ENCODE peak calls at places on chromosomes 2 and 18, in four cellular contexts. Q, L, A and G are unnamed samples.
A peak's percentile ranks its signal among the peaks of the same experiment; 100 is the strongest.

GRCh38 chr2:66496680-66497420 is 61.9 kb downstream of the MEIS1 start:
- DNase-seq in Q (no peak), L (no peak), A (no peak), G (no peak)

GRCh38 chr2:140178224-140178623 is 1398.0 kb upstream of the NXPH2 start:
- DNase-seq in Q (no peak), L (no peak), A (no peak), G (no peak)

GRCh38 chr18:62413189-62413588 is 88.1 kb downstream of the TNFRSF11A start:
- DNase-seq in Q (no peak), L (no peak), A (no peak), G (no peak)

GRCh38 chr2:191263050-191263449 is 17.8 kb downstream of the MYO1B start:
- DNase-seq in Q (no peak), L (no peak), A (no peak), G (no peak)

GRCh38 chr18:38961880-38962279 is 1396.3 kb upstream of the CELF4 start:
- DNase-seq in Q (no peak), L (no peak), A (no peak), G (no peak)

GRCh38 chr2:99187011-99187410 is 6.0 kb downstream of the MRPL30 start:
- DNase-seq in Q (no peak), L (no peak), A (no peak), G (no peak)

GRCh38 chr18:73577365-73577764 is 570.3 kb downstream of the FBXO15 start:
- DNase-seq in Q (no peak), L (peak; percentile 38), A (no peak), G (no peak)

GRCh38 chr18:59502222-59502898 is 143.3 kb upstream of the LMAN1 start:
- DNase-seq in Q (no peak), L (peak; percentile 85), A (no peak), G (no peak)

GRCh38 chr18:34647251-34647650 is 62.8 kb upstream of the DTNA start:
- DNase-seq in Q (no peak), L (no peak), A (no peak), G (no peak)

GRCh38 chr2:119574108-119574815 is 30.0 kb downstream of the CFAP221 start:
- DNase-seq in Q (no peak), L (no peak), A (no peak), G (no peak)

GRCh38 chr2:202178342-202178958 is 59.9 kb downstream of the SUMO1 start:
- DNase-seq in Q (peak; percentile 65), L (peak; percentile 81), A (peak; percentile 61), G (peak; percentile 39)

GRCh38 chr2:217804338-217804737 is 198.5 kb downstream of the TNS1 start:
- DNase-seq in Q (no peak), L (no peak), A (no peak), G (no peak)

GRCh38 chr18:3054785-3055184 is 41.8 kb upstream of the LPIN2 start:
- DNase-seq in Q (no peak), L (no peak), A (no peak), G (no peak)

GRCh38 chr2:111946294-111947114 is 48.1 kb downstream of the MERTK start:
- DNase-seq in Q (no peak), L (peak; percentile 91), A (no peak), G (no peak)

GRCh38 chr2:102238039-102238756 is 51.4 kb downstream of the IL1RL2 start:
- DNase-seq in Q (no peak), L (peak; percentile 62), A (no peak), G (no peak)

GRCh38 chr2:233470007-233470687 is 96.4 kb downstream of the USP40 start:
- DNase-seq in Q (no peak), L (peak; percentile 47), A (no peak), G (peak; percentile 21)

GRCh38 chr2:179524940-179525339 is 260.3 kb upstream of the SESTD1 start:
- DNase-seq in Q (no peak), L (peak; percentile 45), A (no peak), G (no peak)

GRCh38 chr18:28161608-28162599 is 15.0 kb downstream of the CDH2 start:
- DNase-seq in Q (no peak), L (no peak), A (no peak), G (no peak)

GRCh38 chr18:28163201-28163778 is 13.6 kb downstream of the CDH2 start:
- DNase-seq in Q (no peak), L (peak; percentile 73), A (no peak), G (no peak)

GRCh38 chr18:28159055-28159454 is 17.9 kb downstream of the CDH2 start:
- DNase-seq in Q (no peak), L (no peak), A (no peak), G (no peak)

GRCh38 chr18:28153485-28154065 is 23.4 kb downstream of the CDH2 start:
- DNase-seq in Q (no peak), L (no peak), A (no peak), G (no peak)

GRCh38 chr18:28158083-28158581 is 18.8 kb downstream of the CDH2 start:
- DNase-seq in Q (no peak), L (no peak), A (no peak), G (no peak)
- TF ChIP-seq CTCF in Q (no peak), L (no peak), A (no peak), G (no peak)

GRCh38 chr18:31206787-31207381 is 44.2 kb upstream of the DSC1 start:
- DNase-seq in Q (no peak), L (peak; percentile 67), A (peak; percentile 28), G (no peak)
- TF ChIP-seq CTCF in Q (no peak), L (peak; percentile 17), A (peak; percentile 63), G (no peak)

GRCh38 chr2:43276962-43277383 is 50.6 kb upstream of the ZFP36L2 start:
- DNase-seq in Q (no peak), L (peak; percentile 18), A (no peak), G (no peak)

GRCh38 chr2:43280994-43281393 is 54.6 kb upstream of the ZFP36L2 start:
- DNase-seq in Q (no peak), L (no peak), A (no peak), G (no peak)

GRCh38 chr2:43278683-43279220 is 52.3 kb upstream of the ZFP36L2 start:
- DNase-seq in Q (no peak), L (no peak), A (no peak), G (no peak)

GRCh38 chr2:43276517-43276931 is 50.1 kb upstream of the ZFP36L2 start:
- DNase-seq in Q (no peak), L (no peak), A (no peak), G (no peak)

GRCh38 chr2:43279317-43279840 is 53.0 kb upstream of the ZFP36L2 start:
- DNase-seq in Q (no peak), L (no peak), A (no peak), G (no peak)
- TF ChIP-seq CTCF in Q (no peak), L (no peak), A (no peak), G (no peak)

DNA sequence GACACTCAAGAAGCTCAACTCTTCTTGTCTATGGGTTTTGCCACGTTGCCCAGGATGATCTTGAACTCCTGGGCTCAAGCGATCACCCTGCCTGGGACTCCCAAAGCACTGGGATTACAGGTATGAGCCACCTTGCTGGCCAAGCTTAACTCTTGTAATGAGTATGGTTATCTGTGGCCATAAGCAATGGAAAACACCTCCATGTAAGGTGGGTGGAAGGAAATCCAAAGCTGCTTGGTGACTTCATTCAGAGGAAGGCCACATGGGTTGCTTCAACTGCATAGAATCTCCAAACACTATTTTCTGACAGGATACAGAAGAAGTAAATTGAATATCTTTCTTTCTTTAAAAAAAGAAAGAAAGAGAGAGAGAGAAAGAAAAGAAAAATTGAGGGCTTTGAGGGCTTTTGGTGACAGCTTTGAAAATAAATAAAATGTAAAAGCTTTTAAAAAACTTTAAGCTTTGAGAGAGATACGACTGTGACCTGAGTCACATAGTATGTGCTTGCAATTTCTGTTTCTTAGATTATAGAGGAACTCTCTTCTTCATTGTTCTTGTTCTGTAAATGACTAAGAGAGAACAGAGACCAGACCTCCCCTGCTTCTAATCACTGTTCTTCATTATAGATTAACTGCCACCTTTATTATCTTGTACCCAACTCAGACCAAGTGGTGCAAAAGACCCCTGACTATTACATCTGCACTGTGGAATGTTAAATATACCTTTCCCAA is 123.1 kb upstream of the NDUFV2 start:
- DNase-seq in Q (no peak), L (no peak), A (no peak), G (no peak)
- TF ChIP-seq CTCF in Q (no peak), L (no peak), A (no peak), G (no peak)